ENCODE peak calls at places on chromosome 7, in six cellular contexts. One of them, this sample, is unnamed.

GRCh38 chr7:41508755-41509154 is 194.1 kb downstream of the INHBA start:
- DNase-seq in adrenal gland: no peak
- DNase-seq in tibial nerve: no peak
- DNase-seq in AG09309: no peak
- DNase-seq in small intestine: peak; percentile 5
- DNase-seq in sigmoid colon: no peak
- DNase-seq in this sample: no peak

GRCh38 chr7:114085592-114086490 is 167.0 kb upstream of the PPP1R3A start:
- DNase-seq in tibial nerve: peak; percentile 82
- DNase-seq in AG09309: peak; percentile 61
- DNase-seq in sigmoid colon: peak; percentile 96
- DNase-seq in adrenal gland: peak; percentile 74
- DNase-seq in small intestine: peak; percentile 95
- DNase-seq in this sample: peak; percentile 92

GRCh38 chr7:129828989-129829676 is 123.6 kb downstream of the UBE2H start:
- DNase-seq in adrenal gland: no peak
- DNase-seq in small intestine: no peak
- DNase-seq in AG09309: no peak
- DNase-seq in sigmoid colon: no peak
- DNase-seq in tibial nerve: no peak
- DNase-seq in this sample: no peak

GRCh38 chr7:98911936-98912335 is 33.6 kb downstream of the TRRAP start:
- DNase-seq in adrenal gland: no peak
- DNase-seq in sigmoid colon: no peak
- DNase-seq in small intestine: no peak
- DNase-seq in tibial nerve: no peak
- DNase-seq in AG09309: no peak
- DNase-seq in this sample: no peak

GRCh38 chr7:100799037-100799896 is 28.1 kb downstream of the EPHB4 start:
- DNase-seq in small intestine: peak; percentile 72
- DNase-seq in adrenal gland: peak; percentile 84
- DNase-seq in sigmoid colon: peak; percentile 85
- DNase-seq in tibial nerve: peak; percentile 59
- DNase-seq in AG09309: peak; percentile 10
- DNase-seq in this sample: no peak

GRCh38 chr7:117605712-117606111 is 125.9 kb downstream of the CFTR start:
- DNase-seq in AG09309: no peak
- DNase-seq in adrenal gland: no peak
- DNase-seq in sigmoid colon: no peak
- DNase-seq in small intestine: peak; percentile 85
- DNase-seq in tibial nerve: no peak
- DNase-seq in this sample: no peak

GRCh38 chr7:126702242-126703016 is 550.3 kb downstream of the GRM8 start:
- DNase-seq in small intestine: no peak
- DNase-seq in adrenal gland: no peak
- DNase-seq in AG09309: no peak
- DNase-seq in tibial nerve: no peak
- DNase-seq in sigmoid colon: no peak
- DNase-seq in this sample: no peak

GRCh38 chr7:17939670-17940301 is 508 bp downstream of the SNX13 start:
- DNase-seq in adrenal gland: peak; percentile 66
- DNase-seq in sigmoid colon: peak; percentile 71
- DNase-seq in tibial nerve: peak; percentile 24
- DNase-seq in small intestine: peak; percentile 57
- DNase-seq in AG09309: no peak
- DNase-seq in this sample: peak; percentile 82

GRCh38 chr7:87328281-87328680 is 17.2 kb upstream of the CROT start:
- DNase-seq in adrenal gland: no peak
- DNase-seq in AG09309: no peak
- DNase-seq in tibial nerve: no peak
- DNase-seq in small intestine: no peak
- DNase-seq in sigmoid colon: no peak
- DNase-seq in this sample: no peak

GRCh38 chr7:116025098-116025809 is 5.3 kb downstream of the TFEC start:
- DNase-seq in sigmoid colon: no peak
- DNase-seq in AG09309: no peak
- DNase-seq in small intestine: no peak
- DNase-seq in adrenal gland: no peak
- DNase-seq in tibial nerve: peak; percentile 11
- DNase-seq in this sample: no peak

GRCh38 chr7:45129181-45129800 is 17.8 kb upstream of the TBRG4 start:
- DNase-seq in AG09309: no peak
- DNase-seq in sigmoid colon: no peak
- DNase-seq in small intestine: no peak
- DNase-seq in tibial nerve: no peak
- DNase-seq in adrenal gland: no peak
- DNase-seq in this sample: no peak

GRCh38 chr7:69399038-69399800 is 199.1 kb upstream of the AUTS2 start:
- DNase-seq in small intestine: no peak
- DNase-seq in AG09309: peak; percentile 3
- DNase-seq in adrenal gland: peak; percentile 27
- DNase-seq in tibial nerve: no peak
- DNase-seq in sigmoid colon: no peak
- DNase-seq in this sample: no peak

GRCh38 chr7:26863504-26864308 is 684 bp downstream of the SKAP2 start:
- DNase-seq in small intestine: peak; percentile 42
- DNase-seq in sigmoid colon: no peak
- DNase-seq in adrenal gland: peak; percentile 43
- DNase-seq in tibial nerve: peak; percentile 45
- DNase-seq in AG09309: no peak
- DNase-seq in this sample: no peak

GRCh38 chr7:24403557-24403956 is 119.6 kb downstream of the NPY start:
- DNase-seq in adrenal gland: no peak
- DNase-seq in tibial nerve: no peak
- DNase-seq in small intestine: no peak
- DNase-seq in sigmoid colon: no peak
- DNase-seq in AG09309: no peak
- DNase-seq in this sample: no peak

GRCh38 chr7:45593121-45593541 is 19.0 kb downstream of the ADCY1 start:
- DNase-seq in adrenal gland: no peak
- DNase-seq in tibial nerve: no peak
- DNase-seq in small intestine: no peak
- DNase-seq in AG09309: no peak
- DNase-seq in sigmoid colon: no peak
- DNase-seq in this sample: peak; percentile 61

GRCh38 chr7:73626814-73627213 is 2.5 kb upstream of the MLXIPL start:
- DNase-seq in AG09309: no peak
- DNase-seq in small intestine: no peak
- DNase-seq in tibial nerve: no peak
- DNase-seq in sigmoid colon: no peak
- DNase-seq in adrenal gland: peak; percentile 50
- DNase-seq in this sample: no peak

GRCh38 chr7:122438001-122438400 is 133.5 kb upstream of the FEZF1 start:
- DNase-seq in sigmoid colon: no peak
- DNase-seq in tibial nerve: no peak
- DNase-seq in small intestine: no peak
- DNase-seq in AG09309: no peak
- DNase-seq in adrenal gland: no peak
- DNase-seq in this sample: no peak

GRCh38 chr7:105098863-105099515 is 85.0 kb downstream of the KMT2E start:
- DNase-seq in AG09309: no peak
- DNase-seq in tibial nerve: no peak
- DNase-seq in sigmoid colon: no peak
- DNase-seq in small intestine: no peak
- DNase-seq in adrenal gland: no peak
- DNase-seq in this sample: no peak

GRCh38 chr7:105106473-105106872 is 92.5 kb downstream of the KMT2E start:
- DNase-seq in tibial nerve: no peak
- DNase-seq in small intestine: no peak
- DNase-seq in sigmoid colon: no peak
- DNase-seq in AG09309: no peak
- DNase-seq in adrenal gland: no peak
- DNase-seq in this sample: no peak

GRCh38 chr7:105097619-105098018 is 83.6 kb downstream of the KMT2E start:
- DNase-seq in tibial nerve: no peak
- DNase-seq in small intestine: no peak
- DNase-seq in sigmoid colon: no peak
- DNase-seq in adrenal gland: no peak
- DNase-seq in AG09309: peak; percentile 68
- DNase-seq in this sample: no peak

GRCh38 chr7:105102557-105103352 is 88.8 kb downstream of the KMT2E start:
- DNase-seq in sigmoid colon: no peak
- DNase-seq in tibial nerve: no peak
- DNase-seq in small intestine: no peak
- DNase-seq in AG09309: no peak
- DNase-seq in adrenal gland: no peak
- DNase-seq in this sample: no peak

DNA sequence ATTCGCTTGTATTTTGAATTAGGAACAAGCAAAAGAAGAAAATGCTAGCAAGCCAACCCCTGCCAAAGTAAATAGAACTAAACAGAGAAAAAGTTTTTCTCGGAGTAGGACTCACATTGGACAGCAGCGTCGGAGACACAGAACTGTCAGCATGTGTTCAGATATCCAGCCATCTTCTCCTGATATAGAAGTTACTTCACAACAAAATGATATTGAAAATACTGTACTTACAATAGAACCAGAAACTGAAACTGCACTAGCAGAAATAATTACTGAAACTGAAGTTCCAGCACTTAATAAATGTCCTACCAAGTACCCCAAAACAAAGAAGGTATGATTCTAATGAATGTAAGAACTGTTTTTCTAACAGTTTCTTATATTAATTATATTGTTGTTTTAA is 87.9 kb downstream of the KMT2E start:
- DNase-seq in sigmoid colon: no peak
- DNase-seq in adrenal gland: no peak
- DNase-seq in tibial nerve: no peak
- DNase-seq in AG09309: no peak
- DNase-seq in small intestine: no peak
- DNase-seq in this sample: no peak
- H3K4me3 ChIP-seq in sigmoid colon: no peak overlapping the region
- H3K4me3 ChIP-seq in adrenal gland: no peak overlapping the region
- H3K4me3 ChIP-seq in tibial nerve: no peak overlapping the region
- H3K4me3 ChIP-seq in AG09309: no peak overlapping the region
- H3K4me3 ChIP-seq in small intestine: no peak overlapping the region
- H3K4me3 ChIP-seq in this sample: no peak overlapping the region

DNA sequence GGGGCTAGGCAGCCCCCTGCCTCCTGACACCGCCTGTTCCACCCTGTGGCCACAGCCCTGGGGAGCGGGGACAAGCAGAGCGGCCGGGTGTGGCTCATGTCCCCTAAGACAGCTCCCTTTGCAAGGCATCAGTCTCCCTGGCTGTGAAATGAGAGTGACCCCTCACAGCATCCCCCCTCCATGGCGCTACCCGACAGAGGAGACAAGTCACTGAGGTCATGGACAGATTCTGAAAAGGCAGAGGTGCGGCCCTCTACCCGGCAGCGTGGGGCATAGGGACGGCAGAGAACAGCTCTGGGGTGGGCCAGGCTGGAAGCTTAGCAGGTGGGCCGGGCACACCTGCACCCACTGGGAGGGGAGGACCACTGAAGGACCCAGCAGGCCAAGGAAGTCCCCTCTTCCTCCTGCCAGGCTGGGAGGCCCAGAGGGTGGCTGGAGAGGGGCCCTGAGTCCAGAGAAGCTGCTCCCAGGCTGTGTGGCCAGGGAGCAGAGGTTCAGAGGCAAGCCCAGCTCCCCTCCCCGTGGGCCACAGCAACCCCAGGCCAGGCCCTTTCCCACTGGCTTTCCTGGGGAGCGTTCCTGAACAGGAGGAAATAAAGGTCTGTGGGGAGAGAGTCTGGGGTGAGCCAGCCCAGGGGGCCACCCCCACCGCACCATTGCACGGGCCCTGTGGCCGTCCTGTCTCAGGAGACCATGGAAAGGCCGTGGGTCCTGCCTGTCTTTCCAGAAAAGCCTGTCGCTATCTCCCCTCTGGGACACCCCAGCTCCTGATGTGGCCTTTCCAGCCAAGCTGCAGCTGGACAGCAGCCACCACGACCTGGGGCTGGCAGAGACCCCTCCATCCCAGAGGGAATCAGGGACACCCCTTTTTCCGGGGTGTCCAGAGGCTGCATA is 1.7 kb downstream of the ADAP1 start:
- DNase-seq in AG09309: no peak
- DNase-seq in small intestine: peak; percentile 35
- DNase-seq in sigmoid colon: peak; percentile 62
- DNase-seq in adrenal gland: no peak
- DNase-seq in tibial nerve: no peak
- DNase-seq in this sample: peak; percentile 64
- H3K4me3 ChIP-seq in AG09309: no peak overlapping the region
- H3K4me3 ChIP-seq in small intestine: no peak overlapping the region
- H3K4me3 ChIP-seq in sigmoid colon: peak overlapping the region; percentile 73
- H3K4me3 ChIP-seq in adrenal gland: peak overlapping the region; percentile 68
- H3K4me3 ChIP-seq in tibial nerve: peak overlapping the region; percentile 59
- H3K4me3 ChIP-seq in this sample: no peak overlapping the region

DNA sequence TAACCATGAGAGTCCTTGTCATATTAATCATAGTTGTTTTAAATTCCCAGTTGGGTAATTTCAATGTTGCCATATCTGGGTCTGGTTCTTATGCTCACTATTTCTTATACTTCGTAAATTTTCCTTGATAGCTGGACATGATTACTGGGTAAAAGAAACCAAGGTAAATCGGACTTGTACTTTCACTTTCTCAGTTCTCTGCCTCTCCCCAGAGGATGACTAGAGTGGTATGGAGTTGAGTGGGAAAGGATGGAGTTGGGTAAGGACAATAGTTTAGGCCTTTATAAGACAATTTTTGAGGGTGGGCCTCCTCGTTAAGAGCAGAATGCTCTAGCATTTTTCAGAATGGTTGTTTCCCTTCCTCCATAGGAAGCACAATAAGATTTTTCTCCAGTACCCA is 106.1 kb downstream of the CRPPA start:
- DNase-seq in adrenal gland: no peak
- DNase-seq in tibial nerve: no peak
- DNase-seq in AG09309: no peak
- DNase-seq in sigmoid colon: no peak
- DNase-seq in small intestine: no peak
- DNase-seq in this sample: no peak
- H3K4me3 ChIP-seq in adrenal gland: no peak overlapping the region
- H3K4me3 ChIP-seq in tibial nerve: no peak overlapping the region
- H3K4me3 ChIP-seq in AG09309: no peak overlapping the region
- H3K4me3 ChIP-seq in sigmoid colon: peak overlapping the region; percentile 20
- H3K4me3 ChIP-seq in small intestine: no peak overlapping the region
- H3K4me3 ChIP-seq in this sample: no peak overlapping the region

GRCh38 chr7:47474937-47475879 is 106.7 kb downstream of the TNS3 start:
- DNase-seq in small intestine: peak; percentile 98
- DNase-seq in tibial nerve: peak; percentile 74
- DNase-seq in adrenal gland: peak; percentile 99
- DNase-seq in sigmoid colon: peak; percentile 91
- DNase-seq in AG09309: peak; percentile 68
- DNase-seq in this sample: peak; percentile 97
- H3K4me3 ChIP-seq in small intestine: no peak overlapping the region
- H3K4me3 ChIP-seq in tibial nerve: no peak overlapping the region
- H3K4me3 ChIP-seq in adrenal gland: no peak overlapping the region
- H3K4me3 ChIP-seq in sigmoid colon: no peak overlapping the region
- H3K4me3 ChIP-seq in AG09309: no peak overlapping the region
- H3K4me3 ChIP-seq in this sample: no peak overlapping the region

DNA sequence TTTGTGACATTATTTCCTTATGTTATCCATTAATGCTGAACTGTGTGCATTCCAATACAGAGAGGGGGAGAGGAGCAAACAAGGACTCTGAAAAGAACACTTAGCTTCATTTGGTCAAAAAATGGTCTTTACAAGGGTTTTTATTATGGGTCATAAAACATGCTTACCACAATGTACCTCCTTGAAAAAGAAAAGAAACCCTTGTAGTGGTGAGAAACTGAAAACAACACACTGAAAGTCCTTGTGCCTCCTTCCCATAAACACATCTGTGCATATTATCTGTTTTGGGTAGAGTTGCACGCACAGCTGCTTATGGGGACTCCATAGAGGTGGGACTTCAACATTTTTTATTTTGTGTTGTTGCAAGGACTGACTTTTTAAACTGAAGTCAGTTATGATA is 98.7 kb downstream of the CDK6 start:
- DNase-seq in sigmoid colon: no peak
- DNase-seq in small intestine: no peak
- DNase-seq in adrenal gland: no peak
- DNase-seq in AG09309: no peak
- DNase-seq in tibial nerve: no peak
- DNase-seq in this sample: no peak
- H3K4me3 ChIP-seq in sigmoid colon: no peak overlapping the region
- H3K4me3 ChIP-seq in small intestine: no peak overlapping the region
- H3K4me3 ChIP-seq in adrenal gland: no peak overlapping the region
- H3K4me3 ChIP-seq in AG09309: no peak overlapping the region
- H3K4me3 ChIP-seq in tibial nerve: no peak overlapping the region
- H3K4me3 ChIP-seq in this sample: no peak overlapping the region

This sample was measured in kidney.